ENCODE peak calls at places on chromosomes 6 and 20, in nine cellular contexts. Q is AG04450; N is dorsolateral prefrontal cortex; X is pancreas; M is left lung; A is AG09309; O is CD4-positive, CD25-positive, alpha-beta regulatory T cell; C is fibroblast of lung; D is lung. P is an unnamed sample.

GRCh38 chr6:3296537-3297453 is 38.0 kb downstream of the PSMG4 start:
- DNase-seq in A (no peak), M (no peak), N (no peak), O (no peak), X (no peak), C (no peak), D (no peak), Q (no peak), P (peak; percentile 65)

GRCh38 chr6:119012521-119012920 is 65.9 kb downstream of the FAM184A start:
- DNase-seq in M (no peak), N (no peak), X (no peak), D (no peak), C (no peak), A (no peak), O (no peak), Q (no peak), P (no peak)

GRCh38 chr6:30154709-30155521 is 6.1 kb downstream of the TRIM10 start:
- DNase-seq in X (no peak), A (peak; percentile 74), Q (no peak), N (no peak), C (peak; percentile 22), D (no peak), O (no peak), M (no peak), P (no peak)

GRCh38 chr6:50145125-50145524 is 95.4 kb upstream of the DEFB112 start:
- DNase-seq in Q (no peak), A (no peak), N (no peak), C (peak; percentile 41), O (peak; percentile 0), X (no peak), M (no peak), D (no peak), P (no peak)

GRCh38 chr6:16758163-16758975 is 2.9 kb downstream of the ATXN1 start:
- DNase-seq in C (no peak), N (no peak), Q (no peak), O (no peak), M (no peak), D (no peak), X (no peak), A (no peak), P (no peak)

GRCh38 chr6:115783402-115784061 is 277.2 kb downstream of the FRK start:
- DNase-seq in D (no peak), Q (no peak), N (no peak), C (peak; percentile 1), A (no peak), X (no peak), M (no peak), O (no peak), P (no peak)

GRCh38 chr6:89886378-89887120 is 7.7 kb upstream of the GJA10 start:
- DNase-seq in X (no peak), Q (no peak), N (no peak), C (no peak), O (no peak), D (no peak), M (no peak), A (no peak), P (no peak)

GRCh38 chr20:34876161-34877001 is at the start of gene ACSS2:
- DNase-seq in N (peak; percentile 98), C (peak; percentile 99), A (peak; percentile 93), M (peak; percentile 100), O (peak; percentile 98), Q (peak; percentile 95), D (peak; percentile 100), X (peak; percentile 100), P (peak; percentile 93)

GRCh38 chr6:4280721-4281120 is 145.3 kb upstream of the ECI2 start:
- DNase-seq in A (peak; percentile 55), D (no peak), X (no peak), N (peak; percentile 22), O (no peak), C (peak; percentile 66), Q (peak; percentile 66), M (no peak), P (no peak)

GRCh38 chr6:73710470-73710869 is 14.5 kb downstream of the CD109 start:
- DNase-seq in O (no peak), C (peak; percentile 44), M (no peak), X (no peak), N (no peak), D (no peak), Q (no peak), A (no peak), P (no peak)

GRCh38 chr6:137353346-137353745 is 134.2 kb upstream of the IFNGR1 start:
- DNase-seq in N (no peak), O (peak; percentile 28), X (no peak), Q (no peak), C (no peak), A (no peak), D (no peak), M (no peak), P (no peak)

GRCh38 chr6:167963589-167964057 is 33.8 kb upstream of the KIF25 start:
- DNase-seq in C (no peak), A (no peak), Q (no peak), X (no peak), D (no peak), N (no peak), M (no peak), O (no peak), P (no peak)

GRCh38 chr6:16243055-16243454 is 4.7 kb downstream of the GMPR start:
- DNase-seq in N (peak; percentile 32), A (peak; percentile 49), C (peak; percentile 73), X (no peak), Q (peak; percentile 41), M (no peak), D (no peak), O (no peak), P (no peak)

GRCh38 chr6:155528982-155529453 is 73.4 kb upstream of the NOX3 start:
- DNase-seq in C (peak; percentile 93), X (no peak), O (no peak), A (peak; percentile 79), N (no peak), Q (peak; percentile 53), M (no peak), D (no peak), P (no peak)

GRCh38 chr6:130372786-130373185 is 7.0 kb downstream of the TMEM200A start:
- DNase-seq in X (no peak), N (no peak), M (no peak), Q (peak; percentile 29), C (peak; percentile 55), A (no peak), O (no peak), D (no peak), P (no peak)

GRCh38 chr20:53931597-53931996 is 138.8 kb downstream of the BCAS1 start:
- DNase-seq in A (no peak), D (no peak), C (no peak), O (no peak), M (no peak), X (no peak), Q (no peak), N (no peak), P (no peak)
- H3K4me3 ChIP-seq in A (no peak overlapping the region), D (no peak overlapping the region), C (no peak overlapping the region), O (no peak overlapping the region), M (no peak overlapping the region), X (no peak overlapping the region), Q (no peak overlapping the region), N (no peak overlapping the region), P (no peak overlapping the region)

DNA sequence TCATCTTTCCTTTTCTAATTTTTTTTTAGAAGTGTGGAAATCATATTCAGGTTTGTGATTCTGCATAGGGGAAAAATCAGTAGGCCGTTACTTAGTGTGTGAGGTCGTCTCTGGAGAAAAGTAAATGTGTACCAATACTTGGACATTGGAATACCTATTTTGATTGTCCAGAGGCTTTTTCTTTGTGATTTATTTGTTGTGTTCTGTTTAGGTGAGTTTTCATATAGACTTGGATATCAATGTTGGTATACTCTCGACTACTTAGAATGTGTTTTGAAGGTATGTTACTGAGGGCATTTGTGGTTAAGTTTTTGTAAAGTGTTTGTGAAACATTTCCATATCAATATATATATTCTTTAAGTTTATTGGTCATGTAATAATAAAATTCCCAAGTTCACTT is 2.3 kb downstream of the CD2AP start:
- DNase-seq in D (no peak), C (no peak), O (no peak), Q (no peak), A (no peak), M (no peak), X (no peak), N (no peak), P (no peak)
- H3K4me3 ChIP-seq in D (no peak overlapping the region), C (peak overlapping the region; percentile 84), O (peak overlapping the region; percentile 91), Q (peak overlapping the region; percentile 88), A (no peak overlapping the region), M (peak overlapping the region; percentile 80), X (peak overlapping the region; percentile 93), N (peak overlapping the region; percentile 99), P (peak overlapping the region; percentile 86)

GRCh38 chr20:42981258-42981657 is 208.4 kb downstream of the PTPRT start:
- DNase-seq in M (no peak), X (no peak), O (no peak), Q (no peak), C (no peak), D (no peak), N (no peak), A (no peak), P (no peak)

GRCh38 chr20:42986143-42986773 is 203.4 kb downstream of the PTPRT start:
- DNase-seq in D (no peak), A (no peak), X (no peak), M (no peak), Q (no peak), C (no peak), O (no peak), N (no peak), P (no peak)

GRCh38 chr20:42987376-42988114 is 202.2 kb downstream of the PTPRT start:
- DNase-seq in X (no peak), A (no peak), C (no peak), M (no peak), N (no peak), O (no peak), D (no peak), Q (no peak), P (no peak)

GRCh38 chr20:42979720-42980119 is 210.0 kb downstream of the PTPRT start:
- DNase-seq in Q (no peak), M (no peak), N (no peak), A (no peak), O (no peak), X (no peak), D (no peak), C (no peak), P (no peak)

DNA sequence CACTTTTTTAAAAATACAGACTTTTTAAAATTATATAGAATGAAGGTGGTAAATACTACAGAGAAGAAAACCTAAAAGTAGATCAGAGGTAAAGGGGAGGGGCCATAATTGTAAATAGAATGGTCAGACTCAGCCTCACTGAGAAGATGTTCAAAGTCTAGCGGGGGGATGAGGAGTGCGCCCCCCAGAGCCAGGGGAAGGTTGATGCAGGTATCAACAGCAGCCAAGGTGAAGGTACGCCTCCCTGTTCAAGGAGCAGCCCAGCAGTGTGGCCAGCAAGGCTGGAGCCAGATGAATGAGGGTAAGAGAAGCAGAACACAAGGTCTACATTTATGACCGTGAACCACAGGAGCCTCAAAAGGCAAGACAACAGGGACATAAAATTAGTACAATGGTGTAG is 204.1 kb downstream of the PTPRT start:
- DNase-seq in D (no peak), C (no peak), M (no peak), Q (no peak), X (no peak), A (no peak), N (no peak), O (no peak), P (no peak)
- H3K4me3 ChIP-seq in D (no peak overlapping the region), C (no peak overlapping the region), M (no peak overlapping the region), Q (no peak overlapping the region), X (no peak overlapping the region), A (no peak overlapping the region), N (no peak overlapping the region), O (no peak overlapping the region), P (no peak overlapping the region)

DNA sequence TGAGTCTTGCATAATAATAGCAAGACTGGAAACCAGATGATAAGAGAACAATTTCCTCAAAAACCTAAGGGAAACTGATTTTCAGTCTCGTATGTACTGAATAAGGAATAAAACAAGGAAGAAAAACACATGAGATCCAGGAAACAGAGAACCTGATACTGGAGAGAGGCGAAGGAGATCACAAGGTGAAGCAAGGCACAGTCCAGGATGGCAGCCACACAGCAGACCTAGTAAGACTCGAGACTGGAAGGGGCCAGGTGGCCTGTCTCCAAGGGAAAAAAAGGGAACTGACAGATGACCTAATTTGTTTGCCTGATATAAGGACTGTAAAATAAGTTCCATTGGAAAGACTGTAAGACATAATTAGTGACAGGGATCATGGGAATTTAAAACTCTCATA is 71.1 kb downstream of the TASP1 start:
- DNase-seq in O (no peak), M (no peak), Q (no peak), C (no peak), X (no peak), A (no peak), N (no peak), D (no peak), P (no peak)
- H3K4me3 ChIP-seq in O (no peak overlapping the region), M (no peak overlapping the region), Q (no peak overlapping the region), C (no peak overlapping the region), X (no peak overlapping the region), A (no peak overlapping the region), N (no peak overlapping the region), D (no peak overlapping the region), P (no peak overlapping the region)

P was measured in WERI-Rb-1.